ENCODE peak calls at places on chromosomes 4 and X, in five cellular contexts. One of them, this sample, is unnamed. For H3K4me1, the result is how much of the 10 kb centered on the place peaks cover.

GRCh38 chr4:83197555-83198235 is 83.2 kb upstream of the PLAC8 start:
- DNase-seq in Panc1: no peak
- DNase-seq in esophagus squamous epithelium: no peak
- DNase-seq in SK-N-SH: no peak
- DNase-seq in thoracic aorta: no peak
- DNase-seq in this sample: no peak

GRCh38 chr4:3655485-3656429 is 110.4 kb upstream of the ADRA2C start:
- DNase-seq in SK-N-SH: no peak
- DNase-seq in thoracic aorta: no peak
- DNase-seq in esophagus squamous epithelium: no peak
- DNase-seq in Panc1: no peak
- DNase-seq in this sample: no peak

GRCh38 chr4:4714330-4714729 is 145.1 kb upstream of the MSX1 start:
- DNase-seq in SK-N-SH: no peak
- DNase-seq in esophagus squamous epithelium: no peak
- DNase-seq in thoracic aorta: no peak
- DNase-seq in Panc1: no peak
- DNase-seq in this sample: no peak

GRCh38 chrX:155086961-155087735 is 15.8 kb downstream of the BRCC3 start:
- DNase-seq in esophagus squamous epithelium: no peak
- DNase-seq in thoracic aorta: no peak
- DNase-seq in Panc1: no peak
- DNase-seq in SK-N-SH: no peak
- DNase-seq in this sample: no peak

GRCh38 chr4:35734381-35735098 is 509.8 kb downstream of the ARAP2 start:
- DNase-seq in Panc1: no peak
- DNase-seq in esophagus squamous epithelium: no peak
- DNase-seq in SK-N-SH: no peak
- DNase-seq in thoracic aorta: no peak
- DNase-seq in this sample: no peak

GRCh38 chr4:76951333-76952033 is 1.9 kb downstream of the SEPTIN11 start:
- DNase-seq in thoracic aorta: no peak
- DNase-seq in SK-N-SH: no peak
- DNase-seq in esophagus squamous epithelium: no peak
- DNase-seq in Panc1: no peak
- DNase-seq in this sample: no peak

GRCh38 chrX:105909576-105909975 is 87.2 kb downstream of the NRK start:
- DNase-seq in esophagus squamous epithelium: no peak
- DNase-seq in Panc1: no peak
- DNase-seq in thoracic aorta: no peak
- DNase-seq in SK-N-SH: no peak
- DNase-seq in this sample: no peak

GRCh38 chr4:6450709-6451108 is 21.7 kb downstream of the PPP2R2C start:
- DNase-seq in esophagus squamous epithelium: no peak
- DNase-seq in thoracic aorta: no peak
- DNase-seq in Panc1: no peak
- DNase-seq in SK-N-SH: no peak
- DNase-seq in this sample: no peak

GRCh38 chrX:130676861-130677260 is 226.1 kb downstream of the ENOX2 start:
- DNase-seq in Panc1: no peak
- DNase-seq in thoracic aorta: no peak
- DNase-seq in esophagus squamous epithelium: no peak
- DNase-seq in SK-N-SH: no peak
- DNase-seq in this sample: no peak

GRCh38 chr4:145815626-145816025 is 123.0 kb downstream of the ZNF827 start:
- DNase-seq in esophagus squamous epithelium: no peak
- DNase-seq in SK-N-SH: no peak
- DNase-seq in Panc1: no peak
- DNase-seq in thoracic aorta: no peak
- DNase-seq in this sample: no peak

GRCh38 chr4:185881427-185881826 is 69.4 kb upstream of the SORBS2 start:
- DNase-seq in Panc1: no peak
- DNase-seq in SK-N-SH: no peak
- DNase-seq in esophagus squamous epithelium: no peak
- DNase-seq in thoracic aorta: no peak
- DNase-seq in this sample: no peak

GRCh38 chrX:107718156-107718621 is 57.4 kb downstream of the TSC22D3 start:
- DNase-seq in Panc1: peak
- DNase-seq in thoracic aorta: peak
- DNase-seq in esophagus squamous epithelium: no peak
- DNase-seq in SK-N-SH: peak
- DNase-seq in this sample: no peak

GRCh38 chrX:151996329-151996728 is 21.9 kb upstream of the GABRE start:
- DNase-seq in thoracic aorta: no peak
- DNase-seq in esophagus squamous epithelium: no peak
- DNase-seq in Panc1: no peak
- DNase-seq in SK-N-SH: no peak
- DNase-seq in this sample: no peak

GRCh38 chrX:18616688-18617087 is 55.2 kb downstream of the RS1 start:
- DNase-seq in Panc1: no peak
- DNase-seq in SK-N-SH: no peak
- DNase-seq in thoracic aorta: no peak
- DNase-seq in esophagus squamous epithelium: no peak
- DNase-seq in this sample: no peak

GRCh38 chr4:41448935-41449334 is 89.0 kb upstream of the LIMCH1 start:
- DNase-seq in SK-N-SH: no peak
- DNase-seq in Panc1: no peak
- DNase-seq in thoracic aorta: no peak
- DNase-seq in esophagus squamous epithelium: no peak
- DNase-seq in this sample: no peak

GRCh38 chrX:65677954-65678469 is 10.6 kb downstream of the MSN start:
- DNase-seq in thoracic aorta: no peak
- DNase-seq in SK-N-SH: no peak
- DNase-seq in Panc1: peak
- DNase-seq in esophagus squamous epithelium: no peak
- DNase-seq in this sample: no peak

GRCh38 chr4:143721317-143721716 is 20.8 kb upstream of the FREM3 start:
- DNase-seq in SK-N-SH: no peak
- DNase-seq in thoracic aorta: no peak
- DNase-seq in Panc1: no peak
- DNase-seq in esophagus squamous epithelium: no peak
- DNase-seq in this sample: no peak

GRCh38 chrX:55196688-55197087 is 23.5 kb upstream of the PAGE5 start:
- DNase-seq in esophagus squamous epithelium: no peak
- DNase-seq in Panc1: no peak
- DNase-seq in thoracic aorta: no peak
- DNase-seq in SK-N-SH: no peak
- DNase-seq in this sample: no peak

GRCh38 chrX:63784902-63785692 is at the start of gene ARHGEF9:
- DNase-seq in Panc1: no peak
- DNase-seq in thoracic aorta: no peak
- DNase-seq in esophagus squamous epithelium: no peak
- DNase-seq in SK-N-SH: peak
- DNase-seq in this sample: no peak

DNA sequence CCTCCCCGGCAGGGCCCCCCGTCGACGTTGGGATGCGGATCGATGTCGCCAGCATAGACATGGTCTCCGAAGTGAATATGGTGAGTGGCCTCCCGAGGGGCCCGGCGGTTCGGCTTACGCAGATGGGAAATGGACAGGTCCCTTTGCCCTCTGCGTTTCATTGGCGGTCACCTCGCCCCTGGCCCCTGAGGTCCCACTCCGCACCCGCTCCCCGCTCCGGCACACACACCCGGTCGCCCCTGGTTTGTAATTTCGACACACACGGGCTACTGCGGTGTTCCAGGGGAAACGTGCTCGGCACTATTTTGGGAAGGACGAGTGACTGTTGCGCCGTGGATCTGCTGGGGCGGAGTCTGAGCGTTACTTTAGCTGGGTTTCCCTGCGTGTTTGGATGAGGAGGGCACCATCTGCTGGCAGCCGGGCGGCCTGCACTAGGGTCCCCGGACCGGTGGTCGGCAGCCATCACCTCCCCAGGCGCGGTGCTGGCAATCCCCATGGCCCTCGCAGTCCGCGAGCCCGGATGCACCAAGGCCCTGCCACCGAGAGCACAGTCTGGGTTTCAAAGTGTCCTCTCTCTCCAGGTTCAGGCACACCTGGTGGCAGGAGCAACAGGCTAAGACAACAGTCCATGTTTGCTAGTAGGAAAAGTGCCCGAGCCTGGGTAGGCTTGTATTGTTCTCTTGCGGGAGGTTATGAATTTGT is 1.2 kb downstream of the GABRB1 start:
- DNase-seq in SK-N-SH: peak
- DNase-seq in esophagus squamous epithelium: no peak
- DNase-seq in Panc1: peak
- DNase-seq in thoracic aorta: no peak
- DNase-seq in this sample: no peak
- H3K4me3 ChIP-seq in SK-N-SH: peak
- H3K4me3 ChIP-seq in esophagus squamous epithelium: peak
- H3K4me3 ChIP-seq in Panc1: peak
- H3K4me3 ChIP-seq in thoracic aorta: peak
- H3K4me3 ChIP-seq in this sample: peak

DNA sequence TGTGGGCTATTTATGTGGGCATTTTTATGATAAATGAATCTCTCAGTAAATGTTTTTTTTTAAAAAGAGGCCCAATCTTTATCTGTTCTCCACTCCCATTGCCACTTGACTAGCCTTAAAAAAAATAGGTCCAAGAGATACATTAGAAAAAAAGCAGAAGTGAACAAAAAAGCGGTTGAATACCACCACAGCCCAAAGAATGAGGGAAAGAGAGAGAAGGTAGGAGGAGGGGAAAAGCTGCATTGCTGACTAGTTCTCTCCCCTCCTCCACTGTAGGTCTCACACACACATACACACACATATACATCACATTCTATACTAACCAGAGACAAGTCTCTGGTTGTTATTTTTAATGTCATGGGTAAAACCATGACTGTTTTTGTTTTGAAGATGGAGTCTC is 95.8 kb upstream of the IL13RA1 start:
- DNase-seq in esophagus squamous epithelium: no peak
- DNase-seq in thoracic aorta: no peak
- DNase-seq in SK-N-SH: no peak
- DNase-seq in Panc1: no peak
- DNase-seq in this sample: no peak
- H3K27ac ChIP-seq in esophagus squamous epithelium: no peak
- H3K27ac ChIP-seq in thoracic aorta: no peak
- H3K27ac ChIP-seq in SK-N-SH: no peak
- H3K27ac ChIP-seq in Panc1: no peak
- H3K27ac ChIP-seq in this sample: no peak

DNA sequence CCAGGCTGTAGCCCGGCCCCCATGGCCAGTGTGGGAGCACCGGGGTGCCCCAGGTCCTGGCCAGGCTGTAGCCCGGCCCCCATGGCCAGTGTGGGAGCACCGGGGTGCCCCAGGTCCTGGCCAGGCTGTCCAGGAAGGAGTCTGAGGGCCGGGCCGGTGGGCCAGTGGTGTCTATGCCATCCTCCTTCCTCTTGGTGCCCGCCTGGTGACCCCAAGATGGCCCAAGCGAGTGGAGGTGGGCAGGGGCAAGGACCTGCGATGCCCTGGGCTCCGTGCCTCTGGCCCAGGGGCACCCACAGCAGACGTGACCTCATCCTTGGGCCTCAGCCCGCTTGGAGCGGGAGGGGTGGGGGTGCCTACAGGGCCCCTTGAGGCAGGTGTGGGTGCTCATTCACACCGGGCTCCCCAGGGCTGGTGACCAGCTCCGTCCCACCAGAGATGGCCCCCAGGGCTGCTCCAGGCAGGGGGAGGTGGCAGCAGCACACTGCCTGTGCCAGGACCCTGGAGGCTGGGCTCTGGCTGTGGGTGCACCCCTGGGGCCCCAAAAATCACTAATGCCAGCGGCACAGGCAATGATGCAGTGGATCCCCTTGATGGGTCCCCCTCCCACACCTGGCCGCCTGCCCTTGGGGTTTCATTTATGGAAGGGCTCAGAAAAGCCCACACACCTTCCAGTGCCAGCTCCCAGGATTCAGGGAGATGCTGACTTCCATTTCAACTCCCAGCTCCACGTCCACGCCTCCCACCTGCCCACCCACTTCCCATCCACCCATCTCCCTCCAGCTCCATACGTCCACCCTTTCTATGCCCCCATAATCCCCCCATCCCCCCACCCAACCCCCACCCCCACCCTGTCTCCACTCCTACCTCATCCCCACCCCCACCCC is 35.8 kb downstream of the TACC3 start:
- DNase-seq in thoracic aorta: no peak
- DNase-seq in SK-N-SH: no peak
- DNase-seq in Panc1: no peak
- DNase-seq in esophagus squamous epithelium: no peak
- DNase-seq in this sample: no peak
- H3K4me1 ChIP-seq in thoracic aorta: under half
- H3K4me1 ChIP-seq in SK-N-SH: under half
- H3K4me1 ChIP-seq in Panc1: under half
- H3K4me1 ChIP-seq in esophagus squamous epithelium: half or more
- H3K4me1 ChIP-seq in this sample: half or more

GRCh38 chr4:95545526-95545925 is 3.2 kb downstream of the UNC5C start:
- DNase-seq in Panc1: no peak
- DNase-seq in thoracic aorta: no peak
- DNase-seq in esophagus squamous epithelium: no peak
- DNase-seq in SK-N-SH: no peak
- DNase-seq in this sample: no peak
- H3K4me3 ChIP-seq in Panc1: peak
- H3K4me3 ChIP-seq in thoracic aorta: peak
- H3K4me3 ChIP-seq in esophagus squamous epithelium: no peak
- H3K4me3 ChIP-seq in SK-N-SH: peak
- H3K4me3 ChIP-seq in this sample: no peak

DNA sequence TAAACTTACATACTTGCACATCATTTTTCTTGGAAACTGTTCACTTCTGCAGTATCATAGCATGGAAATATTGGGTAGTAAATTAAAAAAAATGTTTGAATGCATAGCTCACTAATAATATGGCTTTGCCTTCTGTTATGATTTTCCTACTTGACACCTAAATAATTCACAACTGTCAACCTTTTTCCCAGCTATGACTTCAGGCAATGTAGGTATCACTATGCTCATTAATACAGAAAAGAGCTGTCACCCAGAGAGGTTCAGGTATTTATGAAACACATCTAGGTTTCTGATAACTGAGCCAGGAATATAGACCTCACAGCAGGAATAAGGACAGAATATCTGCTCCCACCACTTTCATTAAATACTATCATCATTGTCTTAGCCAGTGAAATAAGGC is 289.5 kb downstream of the ACTRT1 start:
- DNase-seq in esophagus squamous epithelium: no peak
- DNase-seq in thoracic aorta: no peak
- DNase-seq in Panc1: no peak
- DNase-seq in SK-N-SH: no peak
- DNase-seq in this sample: no peak
- H3K27ac ChIP-seq in esophagus squamous epithelium: no peak
- H3K27ac ChIP-seq in thoracic aorta: no peak
- H3K27ac ChIP-seq in Panc1: no peak
- H3K27ac ChIP-seq in SK-N-SH: no peak
- H3K27ac ChIP-seq in this sample: no peak

GRCh38 chrX:13937370-13938052 is 92.2 kb downstream of the GEMIN8 start:
- DNase-seq in Panc1: no peak
- DNase-seq in SK-N-SH: peak
- DNase-seq in esophagus squamous epithelium: no peak
- DNase-seq in thoracic aorta: no peak
- DNase-seq in this sample: no peak
- H3K4me1 ChIP-seq in Panc1: under half
- H3K4me1 ChIP-seq in SK-N-SH: under half
- H3K4me1 ChIP-seq in esophagus squamous epithelium: under half
- H3K4me1 ChIP-seq in thoracic aorta: under half
- H3K4me1 ChIP-seq in this sample: under half

GRCh38 chr4:273312-274017 is 31.8 kb downstream of the ZNF732 start:
- DNase-seq in thoracic aorta: no peak
- DNase-seq in esophagus squamous epithelium: no peak
- DNase-seq in SK-N-SH: no peak
- DNase-seq in Panc1: no peak
- DNase-seq in this sample: no peak
- H3K4me3 ChIP-seq in thoracic aorta: no peak
- H3K4me3 ChIP-seq in esophagus squamous epithelium: no peak
- H3K4me3 ChIP-seq in SK-N-SH: no peak
- H3K4me3 ChIP-seq in Panc1: no peak
- H3K4me3 ChIP-seq in this sample: no peak